ENCODE peak calls at places on chromosomes 3 and 15, in four cellular contexts. P, J, Q and W are unnamed samples.

GRCh38 chr15:74036271-74037170 is 42.0 kb downstream of the PML start:
- DNase-seq in P (peak; percentile 60), J (peak; percentile 51), Q (peak; percentile 34), W (peak; percentile 70)

GRCh38 chr3:105593315-105593714 is 226.6 kb downstream of the ALCAM start:
- DNase-seq in J (no peak), Q (no peak), P (no peak), W (no peak)

GRCh38 chr3:184815046-184815930 is 3.3 kb downstream of the VPS8 start:
- DNase-seq in P (no peak), Q (no peak), J (no peak), W (no peak)

GRCh38 chr3:139937674-139938279 is 2.8 kb downstream of the CLSTN2 start:
- DNase-seq in J (no peak), P (peak; percentile 24), Q (peak; percentile 57), W (peak; percentile 55)

GRCh38 chr15:29103825-29104565 is 165.6 kb downstream of the NSMCE3 start:
- DNase-seq in P (peak; percentile 70), J (no peak), Q (no peak), W (no peak)

GRCh38 chr3:190840146-190840545 is 22.3 kb downstream of the GMNC start:
- DNase-seq in Q (no peak), P (no peak), J (no peak), W (no peak)

GRCh38 chr3:177525987-177526712 is 328.9 kb upstream of the TBL1XR1 start:
- DNase-seq in Q (no peak), P (no peak), J (peak; percentile 54), W (no peak)

GRCh38 chr15:78712797-78713515 is 71.9 kb upstream of the CHRNB4 start:
- DNase-seq in P (no peak), J (no peak), Q (no peak), W (no peak)

GRCh38 chr15:79970921-79971434 is at the start of gene BCL2A1:
- DNase-seq in Q (no peak), P (peak; percentile 58), J (no peak), W (no peak)

DNA sequence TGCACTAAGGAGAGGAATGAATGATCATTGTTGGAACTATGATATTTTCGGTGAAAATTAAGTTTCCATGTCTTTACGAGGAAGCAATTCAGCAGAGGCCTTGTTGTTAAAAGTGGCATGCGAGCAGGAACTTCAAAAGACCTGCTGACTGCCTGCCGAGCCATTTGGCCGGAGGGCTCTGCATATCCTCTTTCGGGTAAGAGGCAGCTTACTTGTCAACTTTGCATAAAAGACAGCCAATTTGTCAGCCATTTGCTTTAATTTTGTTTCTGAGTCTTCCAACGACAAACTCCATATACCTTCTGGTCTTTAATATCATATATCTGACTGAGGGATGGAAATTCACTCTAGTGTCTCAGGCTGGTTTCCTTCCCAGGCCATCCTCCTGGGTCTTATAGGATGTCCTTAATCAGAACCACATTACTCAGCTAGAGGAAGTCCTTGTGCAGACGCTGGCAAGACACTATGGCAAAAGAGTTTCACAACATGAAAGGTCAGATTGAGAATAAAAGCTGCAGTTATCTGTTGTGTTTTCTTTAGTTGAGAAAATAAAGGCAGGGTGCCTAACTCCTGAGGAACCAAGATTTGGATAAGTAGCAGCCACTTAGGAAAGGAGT is 128.7 kb upstream of the WNT5A start:
- DNase-seq in P (no peak), Q (no peak), J (no peak), W (peak; percentile 42)
- TF ChIP-seq BHLHE40 in P (no peak), Q (no peak), J (no peak), W (no peak)

GRCh38 chr3:31234143-31234542 is 298.6 kb upstream of the STT3B start:
- DNase-seq in Q (no peak), P (no peak), J (no peak), W (no peak)

GRCh38 chr3:31232049-31233040 is 300.4 kb upstream of the STT3B start:
- DNase-seq in J (no peak), Q (no peak), P (no peak), W (no peak)

GRCh38 chr3:31237887-31238286 is 294.8 kb upstream of the STT3B start:
- DNase-seq in Q (no peak), P (no peak), J (no peak), W (no peak)

GRCh38 chr3:31230834-31231233 is 301.9 kb upstream of the STT3B start:
- DNase-seq in Q (no peak), J (no peak), P (no peak), W (no peak)

GRCh38 chr3:31235062-31235704 is 297.5 kb upstream of the STT3B start:
- DNase-seq in P (no peak), Q (no peak), J (no peak), W (no peak)
- TF ChIP-seq BHLHE40 in P (no peak), Q (no peak), J (no peak), W (no peak)

DNA sequence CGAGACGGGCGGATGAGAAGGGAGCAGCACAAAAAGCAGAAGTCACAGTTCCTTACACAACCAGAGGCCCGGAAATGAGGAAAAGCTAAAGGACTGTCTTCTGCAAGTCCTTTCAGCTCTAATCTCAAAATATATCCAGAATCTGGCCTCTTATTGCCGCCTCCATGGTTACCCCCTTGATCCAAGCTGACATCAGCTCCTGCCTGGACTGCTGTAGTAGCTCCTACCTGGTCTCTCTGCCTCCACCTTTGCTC is 324.0 kb upstream of the ROPN1 start:
- DNase-seq in Q (no peak), P (no peak), J (no peak), W (no peak)
- TF ChIP-seq BHLHE40 in Q (no peak), P (no peak), J (no peak), W (no peak)

DNA sequence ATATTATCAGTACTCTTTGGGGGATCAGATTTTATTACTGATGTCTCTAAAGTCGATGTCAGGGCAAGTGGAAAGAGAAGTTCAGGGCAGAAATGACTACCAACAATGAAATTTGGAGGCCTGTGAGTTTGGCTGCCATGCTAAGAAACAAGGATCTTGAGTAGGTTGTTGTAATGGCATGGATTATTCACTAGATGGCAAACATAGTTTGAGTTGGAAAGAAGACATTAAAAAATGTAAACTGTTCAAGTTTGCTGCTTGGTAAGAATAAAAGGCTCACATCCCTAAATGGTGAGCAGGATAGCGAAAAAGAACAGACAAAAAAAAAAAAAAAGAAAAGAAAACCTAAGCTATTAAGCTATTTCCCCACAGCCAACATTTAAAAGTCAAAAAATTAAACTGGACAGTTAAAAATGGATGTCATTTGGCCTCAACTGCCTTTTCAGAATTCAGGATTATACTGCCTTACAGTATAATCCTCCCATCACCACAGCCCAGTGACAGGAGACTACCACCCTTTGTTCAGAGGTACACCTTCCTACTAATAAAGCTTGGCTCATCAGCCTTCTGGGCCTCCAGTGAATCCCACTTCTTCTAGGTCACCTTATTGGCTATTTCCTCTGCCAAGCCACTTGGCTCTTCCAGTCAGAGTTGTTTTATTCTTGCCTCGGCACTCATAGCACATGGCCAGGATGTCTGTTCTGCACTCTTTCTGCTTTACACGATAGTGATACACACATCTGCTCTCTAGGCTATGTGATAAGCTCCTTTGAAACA is 163.7 kb downstream of the PLD1 start:
- DNase-seq in J (peak; percentile 7), P (peak; percentile 30), Q (peak; percentile 11), W (peak; percentile 33)
- TF ChIP-seq BHLHE40 in J (no peak), P (no peak), Q (no peak), W (no peak)

DNA sequence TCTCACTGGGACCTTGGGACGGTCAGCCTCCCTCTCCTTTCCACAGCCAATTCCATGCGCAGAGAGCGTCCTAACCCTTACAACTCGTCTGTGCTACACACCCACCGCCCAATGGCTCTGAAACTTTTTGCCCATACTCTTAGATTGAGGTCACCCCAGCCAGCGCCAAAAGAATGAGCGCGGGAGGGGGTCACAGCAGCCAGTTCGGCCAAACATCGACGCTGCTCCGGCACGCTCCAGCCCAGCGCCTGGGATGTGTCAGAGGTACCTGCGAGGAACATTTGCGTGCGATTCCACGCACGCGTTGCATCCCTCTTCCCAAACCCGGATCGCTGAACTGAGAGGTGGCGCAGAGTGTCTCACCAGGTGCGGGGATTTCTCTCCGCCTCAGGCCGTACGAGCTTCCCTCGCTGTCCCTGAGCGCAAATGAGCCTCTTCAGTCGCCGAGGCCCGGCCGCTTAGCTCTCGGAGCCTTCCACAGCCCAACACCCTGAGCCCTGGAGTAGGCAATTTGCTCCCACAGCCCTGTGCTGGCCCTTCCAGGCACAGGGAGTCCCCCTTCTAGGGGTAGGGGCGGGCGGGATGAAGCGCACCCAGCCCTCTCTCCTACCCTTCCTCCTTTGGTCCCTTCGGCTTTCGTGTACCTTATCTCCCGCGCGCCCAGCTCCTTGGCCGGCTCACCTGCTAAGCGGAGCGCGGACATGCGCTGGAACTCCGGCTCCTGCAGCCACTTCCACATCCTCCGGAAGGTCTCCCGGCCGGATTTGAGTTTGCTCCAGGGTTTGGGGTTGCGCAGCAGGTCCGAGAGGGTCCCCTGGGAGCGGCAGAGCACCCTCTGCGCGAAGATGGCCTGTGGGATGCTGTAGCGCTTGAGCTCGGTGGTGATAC is 1.8 kb downstream of the ONECUT1 start:
- DNase-seq in J (no peak), P (no peak), Q (no peak), W (no peak)
- TF ChIP-seq BHLHE40 in J (no peak), P (no peak), Q (no peak), W (no peak)

DNA sequence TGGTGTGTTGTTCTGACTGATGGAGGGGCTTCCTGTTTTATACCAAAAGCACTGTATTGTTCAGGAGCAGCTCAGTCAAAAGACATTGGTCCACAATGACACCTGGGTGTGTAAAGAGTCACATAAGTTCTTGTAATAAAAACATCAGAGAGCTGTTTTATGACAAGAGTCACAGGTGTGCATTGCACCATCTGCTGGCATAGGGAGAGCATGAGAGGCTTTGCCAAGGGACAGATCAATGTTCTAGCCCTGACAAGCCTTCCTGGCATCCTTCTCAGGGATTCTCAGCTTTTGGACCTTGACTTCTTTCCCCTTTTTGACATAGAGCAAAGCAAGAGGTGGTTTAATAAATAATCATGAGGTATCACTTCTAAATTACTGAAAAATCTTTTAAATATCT is 20.5 kb downstream of the ARPP21 start:
- DNase-seq in Q (no peak), P (no peak), J (peak; percentile 2), W (no peak)
- TF ChIP-seq BHLHE40 in Q (no peak), P (no peak), J (no peak), W (no peak)

GRCh38 chr15:76180321-76180720 is 120.5 kb downstream of the TMEM266 start:
- DNase-seq in J (no peak), P (no peak), Q (no peak), W (no peak)

GRCh38 chr15:76183906-76184639 is 124.3 kb downstream of the TMEM266 start:
- DNase-seq in Q (no peak), P (no peak), J (no peak), W (no peak)

GRCh38 chr15:76179023-76179422 is 119.2 kb downstream of the TMEM266 start:
- DNase-seq in Q (no peak), P (no peak), J (no peak), W (no peak)

GRCh38 chr15:76184640-76185020 is 124.8 kb downstream of the TMEM266 start:
- DNase-seq in P (no peak), Q (no peak), J (no peak), W (no peak)

DNA sequence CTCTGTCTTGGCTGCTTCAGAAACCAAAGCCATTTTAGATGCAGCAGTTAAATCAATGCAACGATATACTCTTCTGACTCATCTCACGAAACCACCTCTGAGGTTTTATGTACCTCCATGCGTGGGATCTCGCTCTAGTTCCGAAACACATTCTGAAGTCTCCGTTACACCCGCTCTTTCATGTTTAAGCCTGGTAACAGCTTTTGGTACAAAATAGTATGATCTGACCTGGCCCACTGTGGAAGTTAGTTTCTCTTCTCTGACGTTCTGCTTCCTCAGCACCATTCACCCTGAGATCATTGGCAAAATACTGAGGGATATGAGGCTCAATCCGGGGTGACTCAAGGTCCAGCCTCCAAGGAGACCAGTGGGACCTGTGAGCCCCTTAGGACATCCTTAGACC is 121.9 kb downstream of the TMEM266 start:
- DNase-seq in P (no peak), Q (no peak), J (no peak), W (no peak)
- TF ChIP-seq BHLHE40 in P (no peak), Q (no peak), J (no peak), W (no peak)

GRCh38 chr3:113092746-113093145 is 102.0 kb downstream of the GTPBP8 start:
- DNase-seq in P (no peak), J (no peak), Q (no peak), W (no peak)
- TF ChIP-seq BHLHE40 in P (no peak), J (no peak), Q (no peak), W (no peak)

GRCh38 chr3:147311716-147312115 is 94.6 kb downstream of the ZIC4 start:
- DNase-seq in J (no peak), P (no peak), Q (no peak), W (no peak)
- TF ChIP-seq BHLHE40 in J (no peak), P (no peak), Q (no peak), W (no peak)